ENCODE peak calls at places on chromosome 9, in five cellular contexts. A is esophagus squamous epithelium, B is pancreas, E is GM23338, J is lung. Z is an unnamed sample.

GRCh38 chr9:105021917-105022316 is 94.0 kb upstream of the ABCA1 start:
- DNase-seq in A (no peak), B (no peak), E (no peak), J (no peak), Z (no peak)

GRCh38 chr9:126218726-126219125 is 107.9 kb upstream of the MVB12B start:
- DNase-seq in A (no peak), B (no peak), E (no peak), J (no peak), Z (no peak)

GRCh38 chr9:126407125-126407870 is 80.7 kb downstream of the MVB12B start:
- DNase-seq in A (no peak), B (no peak), E (peak; percentile 24), J (no peak), Z (no peak)

GRCh38 chr9:107942870-107943269 is 453.3 kb upstream of the KLF4 start:
- DNase-seq in A (no peak), B (no peak), E (peak; percentile 41), J (no peak), Z (no peak)

GRCh38 chr9:5428172-5428571 is 9.6 kb downstream of the PLGRKT start:
- DNase-seq in A (no peak), B (no peak), E (no peak), J (no peak), Z (no peak)

GRCh38 chr9:71663931-71664459 is 104.3 kb downstream of the CEMIP2 start:
- DNase-seq in A (no peak), B (no peak), E (peak; percentile 67), J (no peak), Z (no peak)

GRCh38 chr9:112917027-112917986 is 26.6 kb upstream of the SLC46A2 start:
- DNase-seq in A (no peak), B (no peak), E (no peak), J (no peak), Z (peak; percentile 79)

GRCh38 chr9:114314256-114314867 is 8.5 kb upstream of the ORM1 start:
- DNase-seq in A (no peak), B (no peak), E (no peak), J (no peak), Z (peak; percentile 71)

GRCh38 chr9:88514247-88514646 is 20.7 kb upstream of the NXNL2 start:
- DNase-seq in A (no peak), B (no peak), E (no peak), J (no peak), Z (no peak)

GRCh38 chr9:79165006-79165405 is 406.8 kb upstream of the TLE4 start:
- DNase-seq in A (no peak), B (no peak), E (no peak), J (no peak), Z (peak; percentile 47)

GRCh38 chr9:131578016-131578415 is 32.7 kb downstream of the PRRT1B start:
- DNase-seq in A (no peak), B (peak; percentile 50), E (no peak), J (no peak), Z (no peak)

GRCh38 chr9:99368341-99369326 is 146.6 kb downstream of the SEC61B start:
- DNase-seq in A (no peak), B (no peak), E (peak; percentile 38), J (no peak), Z (peak; percentile 11)

GRCh38 chr9:33809506-33809905 is 7.5 kb upstream of the UBE2R2 start:
- DNase-seq in A (no peak), B (no peak), E (no peak), J (no peak), Z (no peak)

GRCh38 chr9:16884952-16885513 is 14.6 kb upstream of the BNC2 start:
- DNase-seq in A (no peak), B (no peak), E (no peak), J (no peak), Z (no peak)

GRCh38 chr9:15882328-15882727 is 329.5 kb downstream of the CCDC171 start:
- DNase-seq in A (no peak), B (no peak), E (no peak), J (no peak), Z (no peak)

GRCh38 chr9:131530546-131530929 is 525 bp downstream of the UCK1 start:
- DNase-seq in A (no peak), B (peak; percentile 81), E (peak; percentile 52), J (peak; percentile 35), Z (no peak)

GRCh38 chr9:98809311-98810105 is 2.0 kb downstream of the GALNT12 start:
- DNase-seq in A (no peak), B (no peak), E (no peak), J (no peak), Z (no peak)

GRCh38 chr9:121852646-121853616 is 201.5 kb downstream of the DAB2IP start:
- DNase-seq in A (no peak), B (no peak), E (no peak), J (peak; percentile 32), Z (no peak)

GRCh38 chr9:79014929-79015699 is 556.7 kb upstream of the TLE4 start:
- DNase-seq in A (no peak), B (no peak), E (no peak), J (no peak), Z (peak; percentile 81)

GRCh38 chr9:29588361-29588760 is 2015.1 kb upstream of the C9orf72 start:
- DNase-seq in A (no peak), B (no peak), E (no peak), J (no peak), Z (no peak)

GRCh38 chr9:121559183-121559582 is 59.5 kb upstream of the GGTA1 start:
- DNase-seq in A (no peak), B (no peak), E (no peak), J (no peak), Z (no peak)

GRCh38 chr9:129675656-129676055 is 10.2 kb downstream of the PRRX2 start:
- DNase-seq in A (no peak), B (no peak), E (no peak), J (no peak), Z (no peak)

GRCh38 chr9:129676287-129676686 is 10.8 kb downstream of the PRRX2 start:
- DNase-seq in A (no peak), B (no peak), E (no peak), J (no peak), Z (no peak)

GRCh38 chr9:129673602-129674001 is 8.2 kb downstream of the PRRX2 start:
- DNase-seq in A (no peak), B (no peak), E (no peak), J (no peak), Z (no peak)

GRCh38 chr9:129672702-129673101 is 7.3 kb downstream of the PRRX2 start:
- DNase-seq in A (no peak), B (no peak), E (no peak), J (no peak), Z (no peak)

GRCh38 chr9:129674229-129674628 is 8.8 kb downstream of the PRRX2 start:
- DNase-seq in A (no peak), B (no peak), E (no peak), J (no peak), Z (no peak)
- H3K27me3 ChIP-seq in A (peaks cover 62% of the 10 kb centered on the region), B (no peaks in the 10 kb centered on the region), E (no peaks in the 10 kb centered on the region), J (no peaks in the 10 kb centered on the region), Z (peaks cover 37% of the 10 kb centered on the region)

DNA sequence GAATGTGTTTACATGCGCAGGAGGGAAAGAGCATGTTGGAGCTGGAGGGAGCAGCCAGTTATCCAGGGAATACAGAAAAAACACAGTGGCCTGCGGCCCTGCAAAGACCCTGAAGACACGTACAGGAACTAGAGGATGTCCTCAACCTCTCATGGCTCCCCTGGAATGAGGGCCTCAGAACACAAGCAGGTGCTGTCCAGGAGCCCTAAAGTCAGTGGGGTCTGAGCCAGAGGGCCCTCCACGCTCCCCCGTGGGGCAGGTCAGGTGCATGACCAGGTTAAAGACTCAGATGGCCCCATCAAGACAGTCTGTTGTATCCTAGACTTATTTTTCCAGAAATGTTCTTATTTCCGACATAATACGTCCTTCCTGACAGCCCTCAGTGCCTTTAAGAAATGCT is 106.9 kb downstream of the ROR2 start:
- DNase-seq in A (no peak), B (no peak), E (no peak), J (no peak), Z (no peak)
- H3K27me3 ChIP-seq in A (peaks cover 79% of the 10 kb centered on the region), B (no peaks in the 10 kb centered on the region), E (no peaks in the 10 kb centered on the region), J (no peaks in the 10 kb centered on the region), Z (peaks cover 21% of the 10 kb centered on the region)

GRCh38 chr9:128094950-128095544 is 27.0 kb downstream of the SLC25A25 start:
- DNase-seq in A (no peak), B (no peak), E (no peak), J (no peak), Z (no peak)

GRCh38 chr9:128097156-128098016 is 29.4 kb downstream of the SLC25A25 start:
- DNase-seq in A (no peak), B (no peak), E (no peak), J (no peak), Z (no peak)

GRCh38 chr9:128098017-128098935 is 29.3 kb downstream of the PTGES2 start:
- DNase-seq in A (peak; percentile 53), B (peak; percentile 97), E (peak; percentile 99), J (peak; percentile 95), Z (peak; percentile 95)

GRCh38 chr9:128094166-128094949 is 26.3 kb downstream of the SLC25A25 start:
- DNase-seq in A (peak; percentile 49), B (peak; percentile 92), E (peak; percentile 91), J (peak; percentile 95), Z (peak; percentile 98)

DNA sequence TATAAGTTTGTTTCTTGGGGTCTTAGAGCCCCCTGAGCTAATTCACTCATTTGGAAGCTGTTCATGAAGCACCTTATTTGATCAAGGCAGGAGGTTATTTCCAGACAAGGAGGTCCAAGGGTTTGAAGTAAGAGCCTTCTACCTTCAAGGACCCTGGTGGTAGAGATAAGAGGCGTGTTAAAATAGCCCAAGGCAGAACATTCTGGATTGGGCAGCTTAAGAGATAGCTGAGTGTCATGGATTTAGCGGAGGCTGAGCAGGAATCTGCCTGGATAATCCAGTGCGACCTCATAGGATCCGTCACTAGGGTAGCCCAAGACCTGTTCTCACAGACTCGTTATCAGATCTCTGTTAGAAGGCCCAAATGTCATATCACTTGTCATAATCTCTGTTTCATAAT is 28.6 kb downstream of the SLC25A25 start:
- DNase-seq in A (no peak), B (no peak), E (no peak), J (no peak), Z (no peak)
- H3K27me3 ChIP-seq in A (no peaks in the 10 kb centered on the region), B (no peaks in the 10 kb centered on the region), E (no peaks in the 10 kb centered on the region), J (no peaks in the 10 kb centered on the region), Z (no peaks in the 10 kb centered on the region)

DNA sequence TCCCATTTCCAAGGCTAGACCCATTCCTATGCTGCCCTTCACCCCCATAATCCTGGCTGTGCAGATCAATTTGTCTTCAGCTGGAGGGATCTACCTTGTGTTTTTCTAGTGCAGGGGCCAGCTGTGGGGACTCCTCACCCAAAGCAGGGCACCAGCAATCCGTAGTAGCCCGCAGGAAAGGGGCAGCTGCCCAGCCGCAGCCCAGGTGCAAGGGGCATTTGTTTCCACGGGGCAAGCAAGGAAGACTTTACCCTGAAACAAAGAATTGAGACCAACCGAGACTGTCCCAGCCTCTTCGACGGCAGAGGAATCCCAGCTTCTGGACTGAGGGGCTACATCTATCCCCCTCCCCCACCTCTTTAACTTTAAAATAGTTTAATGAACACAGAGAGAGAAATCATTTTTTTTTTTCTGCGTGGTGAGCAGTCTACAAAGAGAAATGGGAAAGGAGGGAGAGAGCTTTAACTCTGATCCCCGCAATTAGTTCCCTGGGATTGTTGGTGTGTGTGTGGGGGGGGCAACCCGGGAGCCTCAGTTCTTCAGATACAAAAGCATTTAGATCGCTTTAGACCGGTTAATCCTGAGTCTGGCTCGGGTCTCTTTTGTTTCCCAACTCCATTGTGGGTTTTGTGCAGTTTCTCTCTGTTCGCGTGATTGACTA is 10.7 kb upstream of the LHX2 start:
- DNase-seq in A (no peak), B (no peak), E (peak; percentile 55), J (no peak), Z (no peak)
- H3K27me3 ChIP-seq in A (peaks cover 100% of the 10 kb centered on the region), B (peaks cover 37% of the 10 kb centered on the region), E (peaks cover 94% of the 10 kb centered on the region), J (no peaks in the 10 kb centered on the region), Z (peaks cover 93% of the 10 kb centered on the region)

Z was measured in foreskin keratinocyte.